ENCODE peak calls at places on chromosomes 6 and 20, in nine cellular contexts. O is aorta; H is ovary; S is IMR-90; F is stomach; J is GM23338; R is AG04450; A is CD8-positive, alpha-beta T cell; U is heart left ventricle. C is an unnamed sample. For H3K27me3, the result is how much of the 10 kb centered on the place peaks cover.

GRCh38 chr20:51712501-51713212 is 55.5 kb downstream of the ATP9A start:
- DNase-seq in S (peak), H (no peak), A (no peak), J (peak), R (no peak), F (no peak), U (no peak), O (no peak), C (no peak)

GRCh38 chr6:84764332-84765049 is at the start of gene TBX18:
- DNase-seq in H (peak), F (peak), U (peak), R (peak), S (peak), J (peak), O (peak), A (no peak), C (peak)

GRCh38 chr6:75171151-75171550 is 34.7 kb downstream of the COL12A1 start:
- DNase-seq in S (no peak), H (no peak), J (no peak), R (no peak), O (no peak), A (no peak), U (no peak), F (no peak), C (no peak)

GRCh38 chr6:45488884-45489283 is 111.2 kb upstream of the SUPT3H start:
- DNase-seq in R (no peak), F (no peak), H (no peak), J (no peak), S (no peak), O (no peak), U (no peak), A (no peak), C (no peak)

GRCh38 chr6:80502871-80503270 is 396.4 kb downstream of the BCKDHB start:
- DNase-seq in U (no peak), J (no peak), S (no peak), H (no peak), R (no peak), F (no peak), A (no peak), O (no peak), C (no peak)

GRCh38 chr20:10672579-10673127 is 1.1 kb downstream of the JAG1 start:
- DNase-seq in R (no peak), H (peak), F (peak), S (peak), J (peak), O (peak), U (peak), A (peak), C (peak)

GRCh38 chr20:48176139-48176538 is 390.9 kb upstream of the SULF2 start:
- DNase-seq in R (no peak), H (no peak), U (no peak), J (no peak), S (no peak), F (no peak), A (no peak), O (no peak), C (no peak)

GRCh38 chr6:41199427-41200246 is 1.3 kb downstream of the TREML2 start:
- DNase-seq in S (no peak), R (no peak), U (no peak), F (no peak), O (no peak), A (peak), H (no peak), J (no peak), C (no peak)

GRCh38 chr6:135256866-135257265 is 75.8 kb downstream of the MYB start:
- DNase-seq in R (no peak), F (no peak), U (no peak), H (no peak), S (no peak), O (no peak), A (no peak), J (no peak), C (no peak)

GRCh38 chr6:119830494-119831295 is 481.1 kb upstream of the MAN1A1 start:
- DNase-seq in R (no peak), J (no peak), H (no peak), F (no peak), A (no peak), U (no peak), S (no peak), O (no peak), C (no peak)

GRCh38 chr6:42507901-42508300 is 55.9 kb upstream of the UBR2 start:
- DNase-seq in A (no peak), H (no peak), O (no peak), U (no peak), S (peak), R (no peak), F (no peak), J (no peak), C (no peak)

GRCh38 chr6:149846321-149846720 is 17.8 kb downstream of the LRP11 start:
- DNase-seq in O (peak), R (peak), U (no peak), H (no peak), S (peak), A (no peak), F (peak), J (no peak), C (peak)

GRCh38 chr6:80249897-80250296 is 143.4 kb downstream of the BCKDHB start:
- DNase-seq in O (no peak), S (no peak), F (no peak), J (no peak), H (no peak), R (no peak), A (no peak), U (no peak), C (no peak)

GRCh38 chr6:89120371-89120770 is 2.5 kb upstream of the SRSF12 start:
- DNase-seq in J (no peak), O (no peak), F (no peak), S (peak), U (no peak), R (no peak), H (no peak), A (no peak), C (no peak)

GRCh38 chr6:51514396-51515051 is 572.9 kb downstream of the PKHD1 start:
- DNase-seq in J (no peak), A (no peak), O (no peak), F (no peak), R (no peak), S (no peak), H (no peak), U (no peak), C (no peak)

GRCh38 chr20:24795444-24795843 is 153.6 kb upstream of the CST7 start:
- DNase-seq in F (no peak), A (no peak), O (no peak), R (no peak), S (peak), J (no peak), H (no peak), U (no peak), C (no peak)

GRCh38 chr6:114342086-114342825 is 567 bp downstream of the HS3ST5 start:
- DNase-seq in S (no peak), O (no peak), F (no peak), H (no peak), U (peak), A (no peak), R (no peak), J (peak), C (no peak)

GRCh38 chr6:149075616-149076354 is 241.7 kb upstream of the TAB2 start:
- DNase-seq in S (peak), H (no peak), J (no peak), A (no peak), U (no peak), F (no peak), O (no peak), R (no peak), C (no peak)

GRCh38 chr6:44009425-44010321 is 117.6 kb downstream of the MRPL14 start:
- DNase-seq in J (no peak), H (no peak), F (peak), O (no peak), A (no peak), S (peak), U (peak), R (no peak), C (peak)

GRCh38 chr6:117449549-117450439 is 24.1 kb upstream of the ROS1 start:
- DNase-seq in F (peak), R (peak), O (peak), S (peak), J (peak), H (peak), A (peak), U (peak), C (peak)

GRCh38 chr6:168368971-168369370 is 49.4 kb upstream of the DACT2 start:
- DNase-seq in U (no peak), H (peak), J (no peak), A (no peak), O (no peak), S (no peak), R (no peak), F (no peak), C (no peak)

GRCh38 chr6:139891471-139891870 is 517.0 kb upstream of the CITED2 start:
- DNase-seq in H (no peak), S (peak), J (no peak), F (no peak), U (no peak), R (peak), O (no peak), A (no peak), C (no peak)

GRCh38 chr6:147331401-147331800 is 127.2 kb downstream of the STXBP5 start:
- DNase-seq in H (no peak), S (no peak), J (no peak), U (no peak), A (no peak), O (no peak), R (no peak), F (no peak), C (no peak)

GRCh38 chr20:46994341-46994740 is 99.7 kb downstream of the EYA2 start:
- DNase-seq in S (no peak), J (no peak), F (peak), A (peak), R (no peak), U (no peak), H (no peak), O (no peak), C (no peak)

GRCh38 chr6:75044846-75045245 is 161.0 kb downstream of the COL12A1 start:
- DNase-seq in O (no peak), S (no peak), F (no peak), H (no peak), R (no peak), J (no peak), A (no peak), U (no peak), C (no peak)

GRCh38 chr6:150627601-150628012 is 27.9 kb downstream of the PLEKHG1 start:
- DNase-seq in U (no peak), F (no peak), H (no peak), J (no peak), O (no peak), R (no peak), S (no peak), A (no peak), C (no peak)

GRCh38 chr20:34663213-34663943 is 13.5 kb downstream of the PIGU start:
- DNase-seq in R (no peak), H (no peak), O (no peak), F (no peak), U (no peak), S (peak), A (no peak), J (no peak), C (no peak)

GRCh38 chr20:36969478-36970186 is 18.1 kb upstream of the SAMHD1 start:
- DNase-seq in U (no peak), F (no peak), S (no peak), A (peak), H (no peak), R (no peak), J (no peak), O (no peak), C (no peak)

GRCh38 chr6:27888576-27888975 is 23.6 kb downstream of the OR2B2 start:
- DNase-seq in S (no peak), U (no peak), A (no peak), R (no peak), H (no peak), O (no peak), F (no peak), J (peak), C (no peak)

GRCh38 chr20:49320460-49320859 is 42.6 kb upstream of the ZNFX1 start:
- DNase-seq in R (no peak), O (no peak), U (no peak), F (no peak), H (no peak), A (no peak), S (peak), J (peak), C (no peak)

GRCh38 chr20:35329435-35330139 is 37.4 kb upstream of the FAM83C start:
- DNase-seq in R (no peak), J (peak), A (peak), F (peak), U (no peak), H (no peak), O (no peak), S (peak), C (no peak)

GRCh38 chr20:57420571-57421257 is 29.5 kb downstream of the RBM38 start:
- DNase-seq in O (peak), R (no peak), H (no peak), F (no peak), A (no peak), S (no peak), U (no peak), J (no peak), C (no peak)

GRCh38 chr20:19301142-19301541 is 88.7 kb downstream of the SLC24A3 start:
- DNase-seq in R (no peak), S (no peak), U (no peak), O (no peak), F (no peak), J (no peak), A (no peak), H (no peak), C (no peak)

GRCh38 chr6:121597654-121598053 is 162.2 kb downstream of the GJA1 start:
- DNase-seq in J (no peak), S (peak), O (no peak), A (no peak), R (no peak), U (no peak), F (no peak), H (no peak), C (no peak)

GRCh38 chr20:41003143-41003932 is 25.3 kb upstream of the TOP1 start:
- DNase-seq in A (peak), F (peak), S (peak), O (peak), U (peak), H (no peak), J (peak), R (peak), C (peak)

GRCh38 chr6:165231581-165232276 is 77.7 kb downstream of the C6orf118 start:
- DNase-seq in U (no peak), J (peak), F (no peak), S (no peak), R (no peak), A (no peak), O (no peak), H (no peak), C (no peak)

GRCh38 chr6:98458713-98459112 is 375.7 kb upstream of the POU3F2 start:
- DNase-seq in O (no peak), F (no peak), H (no peak), U (no peak), A (no peak), R (no peak), J (no peak), S (no peak), C (no peak)

GRCh38 chr6:150204705-150205472 is 62.0 kb downstream of the PPP1R14C start:
- DNase-seq in R (no peak), S (no peak), H (no peak), J (no peak), U (no peak), F (no peak), A (no peak), O (no peak), C (no peak)

GRCh38 chr20:9072741-9073310 is 3.9 kb downstream of the PLCB4 start:
- DNase-seq in H (no peak), R (no peak), O (no peak), U (no peak), F (no peak), A (no peak), S (no peak), J (peak), C (no peak)

GRCh38 chr20:31851240-31851955 is 6.0 kb upstream of the FOXS1 start:
- DNase-seq in A (no peak), J (no peak), R (no peak), U (no peak), F (no peak), O (no peak), H (no peak), S (no peak), C (no peak)
- H3K27me3 ChIP-seq in A (under half), J (half or more), R (half or more), U (half or more), F (half or more), O (under half), H (under half), S (half or more), C (under half)

DNA sequence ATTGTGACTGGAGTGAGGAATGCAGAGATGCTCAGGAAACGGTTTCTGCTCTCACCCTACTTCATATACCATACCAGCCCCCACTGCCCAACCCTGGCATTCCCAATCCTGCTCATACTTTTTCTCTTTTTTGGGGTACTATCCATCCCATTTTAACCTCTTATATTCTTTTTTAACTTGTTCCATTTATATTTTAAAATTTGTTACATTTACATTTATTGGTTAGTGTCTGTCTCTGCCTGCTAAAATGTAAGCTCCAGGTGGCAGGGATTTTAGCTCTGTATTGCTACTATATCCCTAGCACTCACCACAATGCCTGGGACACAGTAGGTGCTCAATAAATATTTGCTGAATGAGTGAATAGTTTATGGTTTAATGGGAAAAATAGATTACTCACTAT is 8.1 kb downstream of the FERMT1 start:
- DNase-seq in A (no peak), R (no peak), U (no peak), J (no peak), F (no peak), O (no peak), S (no peak), H (no peak), C (no peak)
- H3K4me3 ChIP-seq in A (no peak), R (no peak), U (no peak), J (no peak), F (no peak), O (no peak), S (no peak), H (no peak), C (no peak)

GRCh38 chr20:1673424-1673823 is 15.8 kb upstream of the SIRPG start:
- DNase-seq in S (no peak), O (no peak), A (no peak), J (no peak), U (no peak), H (no peak), F (no peak), R (no peak), C (no peak)

GRCh38 chr20:1674361-1674760 is 16.8 kb upstream of the SIRPG start:
- DNase-seq in O (no peak), F (peak), J (no peak), R (no peak), H (no peak), S (no peak), U (no peak), A (peak), C (no peak)

GRCh38 chr20:1676650-1677049 is 19.1 kb upstream of the SIRPG start:
- DNase-seq in H (no peak), J (no peak), U (no peak), A (no peak), R (no peak), F (no peak), S (no peak), O (no peak), C (no peak)

GRCh38 chr20:1672728-1673127 is 15.1 kb upstream of the SIRPG start:
- DNase-seq in O (no peak), U (no peak), F (no peak), J (no peak), A (no peak), R (no peak), H (no peak), S (no peak), C (no peak)

GRCh38 chr20:1674990-1675389 is 17.4 kb upstream of the SIRPG start:
- DNase-seq in A (no peak), O (no peak), F (no peak), R (no peak), S (no peak), J (no peak), U (no peak), H (no peak), C (no peak)
- H3K27ac ChIP-seq in A (no peak), O (no peak), F (no peak), R (no peak), S (no peak), J (no peak), U (no peak), H (no peak), C (no peak)

DNA sequence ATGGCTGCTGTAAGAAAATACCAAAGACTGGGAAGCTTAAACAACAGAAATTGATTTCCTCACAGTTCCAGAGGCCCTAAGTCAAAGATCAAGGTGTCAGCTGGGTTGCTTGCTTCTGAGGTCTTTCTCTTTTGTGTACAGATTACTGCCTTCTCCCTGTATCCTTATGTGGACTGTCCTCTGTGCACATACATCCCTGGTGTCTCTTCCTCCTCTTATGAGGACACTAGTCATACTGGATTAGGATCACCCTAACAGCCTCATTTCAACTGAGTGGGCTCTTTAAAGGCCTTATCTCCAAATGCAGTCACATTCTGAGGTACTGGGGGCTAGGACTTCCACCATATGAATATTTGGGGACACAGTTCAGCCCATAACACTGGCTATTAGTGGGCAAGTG is 130.0 kb upstream of the DTNBP1 start:
- DNase-seq in J (no peak), H (no peak), U (no peak), A (no peak), S (no peak), F (no peak), R (no peak), O (no peak), C (no peak)
- H3K27me3 ChIP-seq in J (under half), H (under half), U (under half), A (under half), S (under half), F (under half), R (under half), O (under half), C (under half)

GRCh38 chr6:6005467-6006427 is 978 bp downstream of the NRN1 start:
- DNase-seq in R (no peak), A (no peak), F (no peak), U (no peak), S (no peak), J (peak), O (no peak), H (no peak), C (no peak)

GRCh38 chr6:6007311-6008113 is 787 bp upstream of the NRN1 start:
- DNase-seq in H (no peak), F (no peak), R (no peak), S (no peak), O (no peak), J (peak), U (peak), A (peak), C (no peak)

GRCh38 chr6:6008114-6008647 is 1.5 kb upstream of the NRN1 start:
- DNase-seq in A (no peak), U (no peak), S (no peak), R (no peak), H (no peak), O (no peak), F (no peak), J (no peak), C (no peak)

GRCh38 chr6:6008648-6009421 is 2.1 kb upstream of the NRN1 start:
- DNase-seq in O (peak), A (peak), F (peak), H (peak), U (peak), S (no peak), J (peak), R (no peak), C (peak)

DNA sequence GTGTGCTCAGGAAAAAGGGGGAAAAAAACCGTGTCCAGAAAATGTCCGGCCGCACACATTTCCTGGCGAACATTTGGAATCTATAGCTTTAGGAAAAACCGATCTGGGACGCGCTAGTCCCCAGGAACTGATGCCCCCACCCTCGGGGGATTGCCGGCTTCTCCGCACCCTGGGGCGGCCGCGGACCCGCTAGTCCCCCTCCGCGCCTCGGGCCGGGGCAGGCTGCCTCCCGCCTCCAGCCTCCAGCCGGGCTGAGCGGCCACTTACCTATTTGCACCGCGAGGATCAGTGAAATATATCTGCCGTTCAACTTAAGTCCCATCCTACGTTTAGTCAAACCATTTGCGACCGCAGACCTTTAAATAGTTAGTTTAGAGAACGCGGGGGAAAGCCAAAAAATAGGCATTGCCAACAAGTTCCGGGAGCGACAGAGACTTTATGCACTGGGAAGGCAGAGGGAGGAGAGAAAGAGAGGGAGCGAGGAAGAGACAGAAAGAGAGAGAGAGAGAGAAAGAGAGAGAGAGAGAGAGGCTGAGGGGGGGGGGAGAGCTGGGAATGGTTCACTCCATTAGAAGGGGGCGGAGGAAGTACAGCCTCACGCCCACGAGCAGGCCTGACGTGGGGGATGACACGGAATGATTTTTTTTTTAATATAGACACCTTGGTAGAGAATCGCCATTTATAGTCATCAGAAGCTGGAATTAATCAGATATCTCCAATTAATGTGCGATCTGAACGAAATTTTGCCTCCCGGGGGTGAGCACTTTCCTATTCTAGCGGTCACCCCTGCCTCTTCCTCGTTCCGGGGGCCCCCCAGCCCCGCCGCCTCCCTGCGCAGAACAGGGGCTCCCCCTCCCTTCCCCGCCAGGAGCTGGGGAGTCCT is at the start of gene NRN1:
- DNase-seq in J (peak), F (no peak), H (no peak), O (no peak), S (no peak), A (no peak), U (no peak), R (no peak), C (no peak)
- H3K4me3 ChIP-seq in J (peak), F (peak), H (peak), O (peak), S (no peak), A (peak), U (peak), R (peak), C (peak)

C was measured in uterus.